ENCODE peak calls at places on chromosomes 7 and 10, in eight cellular contexts. P, E, G, L, X, A, B and J are unnamed samples.

GRCh38 chr10:7311256-7312178 is 99.3 kb downstream of the SFMBT2 start:
- DNase-seq in E (no peak), B (no peak), A (no peak), X (no peak), G (no peak), L (no peak), P (no peak), J (no peak)

GRCh38 chr10:43965033-43965917 is 316.6 kb upstream of the ZNF32 start:
- DNase-seq in B (peak), X (peak), L (no peak), E (peak), A (peak), G (peak), P (no peak), J (no peak)

GRCh38 chr7:143882020-143882610 is 19.9 kb downstream of the TCAF1 start:
- DNase-seq in X (no peak), G (peak), P (no peak), E (peak), L (no peak), A (no peak), B (peak), J (no peak)

GRCh38 chr7:98211221-98211675 is at the start of gene BHLHA15:
- DNase-seq in X (no peak), A (peak), E (no peak), P (no peak), L (peak), B (no peak), G (peak), J (no peak)

GRCh38 chr10:124175701-124176100 is 82.3 kb upstream of the CHST15 start:
- DNase-seq in X (no peak), L (no peak), G (peak), E (no peak), A (peak), P (no peak), B (no peak), J (no peak)

GRCh38 chr7:90455163-90456030 is 14.0 kb upstream of the PTTG1IP2 start:
- DNase-seq in L (no peak), G (no peak), E (peak), P (peak), X (peak), B (peak), A (peak), J (peak)

GRCh38 chr10:71126432-71126831 is 85.9 kb upstream of the UNC5B start:
- DNase-seq in P (no peak), L (no peak), A (no peak), X (no peak), B (no peak), G (no peak), E (no peak), J (no peak)

GRCh38 chr10:5860039-5860438 is 29.7 kb downstream of the ANKRD16 start:
- DNase-seq in L (no peak), B (no peak), A (no peak), E (no peak), G (no peak), X (no peak), P (no peak), J (no peak)

GRCh38 chr7:17559388-17559787 is 260.9 kb downstream of the AHR start:
- DNase-seq in A (no peak), L (no peak), E (no peak), G (no peak), P (no peak), B (no peak), X (no peak), J (no peak)

GRCh38 chr7:23232966-23233365 is 13.6 kb upstream of the GPNMB start:
- DNase-seq in E (no peak), L (no peak), P (no peak), B (no peak), A (no peak), G (no peak), X (no peak), J (no peak)

GRCh38 chr7:157873664-157874063 is 536.9 kb downstream of the DNAJB6 start:
- DNase-seq in P (no peak), L (no peak), E (no peak), A (no peak), G (no peak), B (no peak), X (no peak), J (no peak)

GRCh38 chr10:4391683-4392082 is 434.3 kb upstream of the AKR1E2 start:
- DNase-seq in X (no peak), E (peak), P (no peak), A (peak), G (no peak), L (peak), B (no peak), J (no peak)

GRCh38 chr10:25130911-25131310 is 43.9 kb upstream of the GPR158 start:
- DNase-seq in G (no peak), A (no peak), L (no peak), B (no peak), P (no peak), X (no peak), E (peak), J (no peak)

GRCh38 chr10:113753020-113753692 is 1.7 kb downstream of the PLEKHS1 start:
- DNase-seq in B (no peak), G (no peak), L (peak), P (no peak), X (no peak), A (no peak), E (no peak), J (no peak)

GRCh38 chr7:143463556-143463955 is 14.1 kb upstream of the TAS2R41 start:
- DNase-seq in X (no peak), E (no peak), P (no peak), G (no peak), L (no peak), A (no peak), B (no peak), J (no peak)

GRCh38 chr7:80622531-80622930 is 15.9 kb upstream of the CD36 start:
- DNase-seq in A (no peak), P (no peak), E (peak), B (no peak), L (no peak), X (no peak), G (no peak), J (no peak)

GRCh38 chr7:93601363-93601762 is 26.8 kb upstream of the CALCR start:
- DNase-seq in P (no peak), E (peak), G (no peak), A (no peak), L (no peak), X (no peak), B (no peak), J (no peak)

DNA sequence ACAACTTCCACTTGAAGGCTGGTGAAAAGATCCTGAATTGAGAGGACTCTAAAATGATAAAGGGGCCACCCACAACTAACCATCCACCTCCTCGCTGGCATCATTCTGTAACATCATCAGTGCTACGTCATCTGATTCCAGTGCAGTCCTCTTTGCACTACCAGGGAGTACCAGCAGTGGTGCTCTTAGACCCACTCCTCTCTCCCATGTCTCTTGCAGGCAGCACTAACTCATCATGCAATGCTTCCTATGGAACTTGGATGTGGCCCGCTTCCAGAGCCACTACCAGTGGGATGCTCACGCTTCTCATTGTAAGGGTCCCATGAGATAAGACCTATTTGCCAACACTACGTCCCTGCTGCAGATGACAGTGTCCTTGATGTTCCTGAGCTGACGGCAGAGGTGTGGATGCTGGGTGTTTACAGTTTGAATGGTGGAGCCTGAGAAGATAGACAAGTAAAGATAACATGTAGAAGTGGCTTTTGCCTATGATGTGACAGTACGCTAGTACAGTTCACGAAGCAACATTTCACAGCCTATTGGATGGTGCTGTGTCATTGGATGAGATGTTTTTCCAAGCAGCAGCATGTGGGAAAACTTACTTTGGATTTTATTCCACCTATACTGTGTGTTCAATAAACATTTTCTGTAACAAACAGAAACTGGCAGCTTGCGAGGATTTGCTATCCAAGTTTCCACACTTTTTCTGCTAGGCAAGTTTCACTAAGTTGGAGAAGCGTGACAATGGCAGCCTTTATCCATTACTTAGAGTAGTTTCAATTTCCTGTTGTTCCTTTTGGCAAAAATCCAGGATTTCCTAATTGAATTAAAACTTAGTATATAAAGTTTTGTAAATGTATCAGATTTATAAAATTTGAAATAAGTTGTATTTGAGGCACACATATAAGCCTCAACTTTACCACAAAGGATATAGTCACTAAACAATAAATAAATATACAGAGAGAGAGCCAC is 35.9 kb upstream of the COBL start:
- DNase-seq in X (no peak), A (no peak), G (no peak), B (no peak), E (no peak), P (no peak), L (no peak), J (no peak)
- TF ChIP-seq CTCF in X (no peak), A (no peak), G (no peak), B (no peak), E (no peak), P (no peak), L (no peak), J (no peak)

DNA sequence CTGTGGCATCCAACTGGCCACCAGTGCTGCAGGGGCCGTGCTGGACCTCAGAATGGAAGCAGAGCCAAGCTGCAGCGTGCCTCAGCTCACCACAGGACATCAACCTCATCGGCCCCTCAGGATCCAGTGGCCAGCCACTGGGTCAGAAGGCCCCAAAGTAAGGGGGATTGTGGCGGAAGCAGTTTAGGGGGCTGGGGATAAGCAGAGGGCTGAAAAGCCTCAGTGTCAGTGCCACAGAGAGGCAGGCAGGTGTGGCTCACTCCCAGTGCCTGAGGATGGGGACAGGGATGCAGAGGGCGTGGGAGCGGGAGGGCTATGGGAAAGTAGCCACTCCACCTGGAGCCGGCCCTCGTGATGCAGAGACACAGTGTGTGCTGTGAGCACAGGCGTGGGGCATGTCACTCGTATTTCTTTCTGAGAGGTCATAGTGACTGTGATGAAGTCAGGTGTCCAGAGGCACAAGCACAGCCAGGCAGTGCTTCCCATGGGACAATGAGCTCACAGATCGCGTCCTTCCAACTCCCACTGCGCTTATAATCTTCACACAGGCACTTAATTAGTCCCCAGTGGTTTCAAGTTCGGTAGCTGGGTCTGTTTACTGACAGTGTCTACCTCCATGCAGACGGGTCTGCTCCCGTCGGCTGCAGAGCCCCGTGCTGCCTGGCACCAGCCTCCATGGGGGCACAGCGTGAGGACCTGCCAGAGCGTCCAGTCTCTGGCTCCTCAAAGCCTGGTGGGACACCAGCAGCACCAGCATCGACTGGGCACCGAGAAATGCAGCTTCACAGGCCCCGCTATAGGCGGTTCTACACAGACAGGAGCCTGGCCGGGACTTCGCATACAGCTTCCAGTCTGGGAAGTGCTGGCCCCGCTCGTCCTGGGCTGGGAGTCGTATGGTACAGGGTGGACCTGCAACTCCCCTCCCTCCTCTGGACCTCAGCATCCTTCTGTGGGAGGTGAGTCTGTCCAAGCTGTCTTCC is 42.9 kb upstream of the CNPY1 start:
- DNase-seq in E (no peak), L (no peak), P (no peak), B (no peak), X (no peak), G (peak), A (no peak), J (no peak)
- H3K4me3 ChIP-seq in E (no peak), L (no peak), P (no peak), B (no peak), X (no peak), G (no peak), A (no peak), J (no peak)

DNA sequence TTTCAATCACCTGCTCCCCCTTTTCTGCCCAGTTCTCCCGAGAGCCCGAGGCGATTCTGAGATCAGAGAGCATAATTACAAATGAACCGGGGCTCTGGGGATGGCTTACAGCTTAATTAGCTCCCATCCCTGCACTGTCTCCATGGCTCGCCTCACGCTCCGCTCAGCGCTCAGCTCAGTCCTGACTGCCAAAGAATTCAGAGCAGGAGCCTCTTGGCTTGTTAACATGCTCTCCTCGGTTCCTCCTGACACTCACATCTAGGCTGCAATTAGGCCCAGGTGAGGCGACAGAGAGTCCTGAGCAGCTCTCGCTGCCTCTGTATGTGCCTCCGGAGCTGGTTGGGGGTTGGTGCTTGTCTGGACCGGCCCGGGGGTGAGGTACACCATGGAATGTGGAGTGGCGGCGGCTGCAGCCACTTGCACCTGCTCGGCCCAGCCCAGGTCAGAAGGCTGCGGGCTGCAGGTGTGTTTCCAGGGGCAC is 111.9 kb downstream of the WDR11 start:
- DNase-seq in P (no peak), G (no peak), A (no peak), E (no peak), X (no peak), L (no peak), B (no peak), J (no peak)
- TF ChIP-seq CTCF in P (no peak), G (no peak), A (no peak), E (no peak), X (no peak), L (no peak), B (no peak), J (no peak)

DNA sequence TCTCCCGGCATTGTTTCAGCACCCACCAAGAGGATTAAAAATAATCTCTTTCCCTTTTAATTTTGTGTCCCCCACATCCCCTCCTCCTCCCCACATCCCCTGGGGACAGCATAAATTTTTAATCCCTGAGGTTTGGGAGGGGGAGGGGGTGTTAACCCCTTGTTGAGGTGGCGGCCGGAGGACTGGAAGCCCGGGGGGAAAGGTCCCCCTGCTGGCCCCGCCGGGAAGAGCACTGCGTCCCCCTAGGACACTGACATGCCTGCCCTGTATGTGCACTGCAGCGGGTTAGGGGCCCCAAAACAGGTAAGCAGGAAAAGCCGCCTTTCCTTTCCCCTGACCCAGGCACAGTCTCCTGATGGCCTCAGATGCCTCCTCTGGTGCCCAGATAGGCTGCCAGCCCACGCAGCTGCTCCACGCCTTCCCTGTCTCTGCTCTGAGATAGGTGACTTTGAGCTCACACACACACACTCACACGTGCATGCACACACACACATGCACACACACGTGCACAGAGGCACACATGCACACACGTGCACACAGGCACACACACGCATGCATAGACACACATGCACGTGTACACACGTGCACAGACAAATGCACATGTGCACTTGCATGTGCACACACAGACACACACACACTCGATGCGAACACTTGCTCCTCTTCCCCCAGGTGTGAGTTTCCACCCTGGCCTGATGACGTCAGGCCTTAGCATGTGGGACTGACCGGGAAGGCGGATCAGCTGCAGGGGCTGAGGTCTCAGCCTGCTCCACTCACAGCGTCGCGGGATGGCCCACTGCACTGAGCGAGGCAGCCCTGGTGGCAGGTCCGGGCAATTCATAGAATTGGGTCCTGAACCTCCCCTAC is 12.3 kb downstream of the CNPY1 start:
- DNase-seq in X (no peak), B (no peak), A (peak), P (peak), L (no peak), E (peak), G (no peak), J (no peak)
- H3K4me3 ChIP-seq in X (no peak), B (no peak), A (no peak), P (peak), L (no peak), E (no peak), G (no peak), J (no peak)

DNA sequence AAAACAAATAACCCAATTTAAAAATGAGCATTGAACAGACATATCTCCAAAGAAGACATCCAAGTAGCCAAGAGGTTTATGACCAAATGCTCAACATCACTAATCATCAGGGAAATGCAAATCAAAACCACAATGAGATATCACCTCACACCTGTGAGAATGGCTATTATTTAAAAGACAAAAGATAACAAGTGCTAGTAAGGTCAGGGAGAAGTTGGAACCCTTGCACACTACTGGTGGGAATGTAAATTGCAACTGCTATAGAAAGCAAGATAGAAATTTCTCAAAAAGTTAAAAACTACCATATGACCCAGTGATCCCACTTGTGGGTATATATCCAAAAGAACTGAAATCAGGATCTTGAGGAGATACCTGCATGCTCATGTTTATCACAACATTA is 49.5 kb downstream of the SGMS1 start:
- DNase-seq in L (no peak), B (no peak), X (no peak), E (no peak), A (no peak), P (no peak), G (no peak), J (no peak)
- TF ChIP-seq CTCF in L (peak), B (peak), X (peak), E (peak), A (peak), P (no peak), G (no peak), J (peak)

GRCh38 chr7:42494722-42495121 is 257.7 kb upstream of the GLI3 start:
- DNase-seq in L (no peak), P (no peak), X (no peak), G (no peak), E (peak), A (peak), B (peak), J (no peak)

GRCh38 chr7:42492895-42493294 is 255.9 kb upstream of the GLI3 start:
- DNase-seq in L (no peak), A (no peak), G (no peak), P (no peak), B (no peak), X (no peak), E (peak), J (no peak)

GRCh38 chr7:42495251-42495650 is 258.2 kb upstream of the GLI3 start:
- DNase-seq in G (no peak), A (no peak), P (no peak), L (no peak), X (no peak), B (no peak), E (peak), J (no peak)

GRCh38 chr7:42494199-42494710 is 257.2 kb upstream of the GLI3 start:
- DNase-seq in E (peak), B (no peak), G (no peak), P (no peak), L (no peak), A (no peak), X (no peak), J (no peak)

GRCh38 chr7:42493436-42494198 is 256.6 kb upstream of the GLI3 start:
- DNase-seq in B (peak), G (peak), L (no peak), X (no peak), A (no peak), P (no peak), E (peak), J (no peak)
- H3K4me3 ChIP-seq in B (peak), G (peak), L (no peak), X (no peak), A (no peak), P (no peak), E (peak), J (no peak)